ENCODE peak calls at places on chromosomes 1 and 21, in five cellular contexts. One of them, this sample, is unnamed.

GRCh38 chr21:39799178-39799577 is 54.2 kb downstream of the IGSF5 start:
- DNase-seq in neural progenitor cell: no peak
- DNase-seq in MM.1S: no peak
- DNase-seq in SK-N-SH: no peak
- DNase-seq in HCT116: no peak
- DNase-seq in this sample: no peak

GRCh38 chr1:27970401-27970800 is 10.6 kb downstream of the XKR8 start:
- DNase-seq in neural progenitor cell: no peak
- DNase-seq in MM.1S: no peak
- DNase-seq in SK-N-SH: no peak
- DNase-seq in HCT116: no peak
- DNase-seq in this sample: peak; percentile 41

GRCh38 chr1:158818991-158819405 is 12.2 kb upstream of the MNDA start:
- DNase-seq in MM.1S: peak; percentile 22
- DNase-seq in HCT116: no peak
- DNase-seq in SK-N-SH: no peak
- DNase-seq in neural progenitor cell: no peak
- DNase-seq in this sample: no peak

GRCh38 chr1:115680730-115681111 is 39.0 kb downstream of the VANGL1 start:
- DNase-seq in HCT116: no peak
- DNase-seq in neural progenitor cell: no peak
- DNase-seq in SK-N-SH: no peak
- DNase-seq in MM.1S: no peak
- DNase-seq in this sample: no peak

GRCh38 chr1:247089616-247090375 is 11.2 kb upstream of the ZNF670 start:
- DNase-seq in neural progenitor cell: peak; percentile 25
- DNase-seq in MM.1S: no peak
- DNase-seq in HCT116: no peak
- DNase-seq in SK-N-SH: no peak
- DNase-seq in this sample: no peak

GRCh38 chr1:27563407-27564263 is 40.3 kb downstream of the AHDC1 start:
- DNase-seq in HCT116: no peak
- DNase-seq in SK-N-SH: no peak
- DNase-seq in neural progenitor cell: no peak
- DNase-seq in MM.1S: no peak
- DNase-seq in this sample: peak; percentile 70

GRCh38 chr1:183277821-183278735 is 92.0 kb downstream of the LAMC2 start:
- DNase-seq in neural progenitor cell: no peak
- DNase-seq in MM.1S: no peak
- DNase-seq in SK-N-SH: no peak
- DNase-seq in HCT116: no peak
- DNase-seq in this sample: no peak

GRCh38 chr1:163315773-163316374 is 5.9 kb upstream of the NUF2 start:
- DNase-seq in HCT116: no peak
- DNase-seq in neural progenitor cell: peak; percentile 67
- DNase-seq in SK-N-SH: peak; percentile 12
- DNase-seq in MM.1S: peak; percentile 61
- DNase-seq in this sample: peak; percentile 68

GRCh38 chr1:207514890-207515289 is 18.9 kb downstream of the CR1 start:
- DNase-seq in HCT116: no peak
- DNase-seq in SK-N-SH: no peak
- DNase-seq in neural progenitor cell: no peak
- DNase-seq in MM.1S: peak; percentile 18
- DNase-seq in this sample: no peak

GRCh38 chr1:244917271-244917670 is 52.9 kb upstream of the HNRNPU start:
- DNase-seq in SK-N-SH: no peak
- DNase-seq in neural progenitor cell: no peak
- DNase-seq in MM.1S: no peak
- DNase-seq in HCT116: no peak
- DNase-seq in this sample: no peak
- H3K9ac ChIP-seq in SK-N-SH: no peak overlapping the region
- H3K9ac ChIP-seq in neural progenitor cell: no peak overlapping the region
- H3K9ac ChIP-seq in MM.1S: no peak overlapping the region
- H3K9ac ChIP-seq in HCT116: no peak overlapping the region
- H3K9ac ChIP-seq in this sample: no peak overlapping the region

GRCh38 chr1:13662498-13662897 is 37.5 kb upstream of the PRDM2 start:
- DNase-seq in HCT116: no peak
- DNase-seq in SK-N-SH: no peak
- DNase-seq in MM.1S: no peak
- DNase-seq in neural progenitor cell: no peak
- DNase-seq in this sample: peak; percentile 54

GRCh38 chr1:13663969-13664368 is 36.0 kb upstream of the PRDM2 start:
- DNase-seq in HCT116: no peak
- DNase-seq in SK-N-SH: no peak
- DNase-seq in MM.1S: no peak
- DNase-seq in neural progenitor cell: no peak
- DNase-seq in this sample: no peak

GRCh38 chr1:13664451-13664850 is 35.5 kb upstream of the PRDM2 start:
- DNase-seq in neural progenitor cell: no peak
- DNase-seq in HCT116: no peak
- DNase-seq in MM.1S: no peak
- DNase-seq in SK-N-SH: no peak
- DNase-seq in this sample: peak; percentile 30

GRCh38 chr1:13666317-13666716 is 33.7 kb upstream of the PRDM2 start:
- DNase-seq in SK-N-SH: no peak
- DNase-seq in HCT116: no peak
- DNase-seq in neural progenitor cell: no peak
- DNase-seq in MM.1S: no peak
- DNase-seq in this sample: no peak

DNA sequence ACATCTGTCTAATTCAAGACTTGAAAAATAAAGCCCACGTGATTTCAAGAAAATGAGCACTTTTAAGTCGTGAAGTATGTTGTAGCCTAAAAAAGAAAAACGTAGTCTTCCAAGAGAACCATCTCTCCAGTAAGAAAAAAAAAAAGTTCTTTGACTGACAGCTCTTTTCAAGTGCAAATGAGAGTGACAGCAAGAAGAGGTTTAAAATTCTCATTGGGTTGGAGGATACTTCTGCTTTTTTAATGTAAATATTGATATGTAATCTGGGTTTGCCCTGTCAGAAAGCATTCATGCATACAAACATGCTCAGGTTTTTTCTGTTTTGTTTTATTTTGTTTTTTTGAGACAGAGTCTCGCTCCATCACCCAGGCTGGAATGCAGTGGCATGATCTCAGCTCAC is 32.3 kb upstream of the PRDM2 start:
- DNase-seq in HCT116: no peak
- DNase-seq in MM.1S: no peak
- DNase-seq in SK-N-SH: no peak
- DNase-seq in neural progenitor cell: no peak
- DNase-seq in this sample: no peak
- TF ChIP-seq EZH2phosphoT487 in HCT116: no peak
- TF ChIP-seq EZH2phosphoT487 in MM.1S: no peak
- TF ChIP-seq EZH2phosphoT487 in SK-N-SH: no peak
- TF ChIP-seq EZH2phosphoT487 in neural progenitor cell: no peak
- TF ChIP-seq EZH2phosphoT487 in this sample: no peak

GRCh38 chr1:42776499-42776898 is 8.3 kb upstream of the TMEM269 start:
- DNase-seq in MM.1S: no peak
- DNase-seq in neural progenitor cell: no peak
- DNase-seq in HCT116: no peak
- DNase-seq in SK-N-SH: no peak
- DNase-seq in this sample: no peak
- TF ChIP-seq CTCF in MM.1S: no peak
- TF ChIP-seq CTCF in neural progenitor cell: no peak
- TF ChIP-seq CTCF in HCT116: no peak
- TF ChIP-seq CTCF in SK-N-SH: no peak
- TF ChIP-seq CTCF in this sample: no peak

GRCh38 chr1:54409156-54410142 is 3.3 kb upstream of the SSBP3 start:
- DNase-seq in SK-N-SH: no peak
- DNase-seq in HCT116: no peak
- DNase-seq in MM.1S: peak; percentile 81
- DNase-seq in neural progenitor cell: no peak
- DNase-seq in this sample: no peak
- H3K9ac ChIP-seq in SK-N-SH: no peak overlapping the region
- H3K9ac ChIP-seq in HCT116: no peak overlapping the region
- H3K9ac ChIP-seq in MM.1S: peak overlapping the region; percentile 13
- H3K9ac ChIP-seq in neural progenitor cell: no peak overlapping the region
- H3K9ac ChIP-seq in this sample: no peak overlapping the region

DNA sequence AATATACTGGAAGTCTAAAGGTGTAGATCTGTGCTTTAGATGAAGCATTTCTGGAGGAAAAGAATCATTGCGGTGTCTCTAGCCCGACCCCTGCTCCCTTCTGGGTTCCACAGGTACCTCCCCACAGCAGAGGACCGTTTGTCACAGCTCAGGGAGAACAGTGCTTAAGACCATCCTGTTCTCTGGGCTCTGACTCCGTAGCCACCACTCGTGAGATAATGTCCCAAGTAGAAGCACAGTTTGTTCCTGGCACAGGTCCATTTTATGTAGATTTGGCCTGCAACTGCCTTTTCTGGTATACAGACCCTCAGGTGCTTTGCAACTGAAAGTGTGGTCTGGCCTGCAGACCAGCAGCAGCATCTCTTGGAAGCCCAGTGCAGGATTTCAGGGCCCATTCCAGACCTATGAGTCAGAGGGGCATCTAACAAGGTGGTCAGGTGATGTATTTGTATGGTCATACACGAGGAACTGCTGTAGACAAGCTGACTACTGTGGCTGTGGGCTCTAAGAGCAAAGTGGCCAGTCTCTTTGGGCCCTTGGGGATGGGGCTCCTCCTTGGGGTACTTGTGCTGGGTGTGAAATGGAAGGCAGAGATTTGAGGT is 28.3 kb upstream of the TMEM125 start:
- DNase-seq in HCT116: no peak
- DNase-seq in MM.1S: no peak
- DNase-seq in SK-N-SH: no peak
- DNase-seq in neural progenitor cell: no peak
- DNase-seq in this sample: peak; percentile 84
- TF ChIP-seq EZH2phosphoT487 in HCT116: no peak
- TF ChIP-seq EZH2phosphoT487 in MM.1S: no peak
- TF ChIP-seq EZH2phosphoT487 in SK-N-SH: no peak
- TF ChIP-seq EZH2phosphoT487 in neural progenitor cell: no peak
- TF ChIP-seq EZH2phosphoT487 in this sample: no peak

GRCh38 chr1:234979316-234980223 is 149.1 kb downstream of the TOMM20 start:
- DNase-seq in HCT116: no peak
- DNase-seq in SK-N-SH: no peak
- DNase-seq in MM.1S: no peak
- DNase-seq in neural progenitor cell: no peak
- DNase-seq in this sample: no peak

GRCh38 chr1:234980224-234980656 is 148.4 kb downstream of the TOMM20 start:
- DNase-seq in HCT116: no peak
- DNase-seq in SK-N-SH: no peak
- DNase-seq in MM.1S: no peak
- DNase-seq in neural progenitor cell: no peak
- DNase-seq in this sample: peak; percentile 44

GRCh38 chr1:234977891-234978396 is 150.7 kb downstream of the TOMM20 start:
- DNase-seq in SK-N-SH: no peak
- DNase-seq in neural progenitor cell: no peak
- DNase-seq in MM.1S: no peak
- DNase-seq in HCT116: no peak
- DNase-seq in this sample: no peak

GRCh38 chr1:234976880-234977680 is 151.6 kb downstream of the TOMM20 start:
- DNase-seq in SK-N-SH: no peak
- DNase-seq in HCT116: no peak
- DNase-seq in MM.1S: no peak
- DNase-seq in neural progenitor cell: no peak
- DNase-seq in this sample: no peak

GRCh38 chr1:234978397-234979291 is 150.0 kb downstream of the TOMM20 start:
- DNase-seq in HCT116: peak; percentile 63
- DNase-seq in SK-N-SH: peak; percentile 60
- DNase-seq in neural progenitor cell: no peak
- DNase-seq in MM.1S: peak; percentile 80
- DNase-seq in this sample: peak; percentile 60
- TF ChIP-seq CTCF in HCT116: no peak
- TF ChIP-seq CTCF in SK-N-SH: no peak
- TF ChIP-seq CTCF in neural progenitor cell: peak; percentile 9
- TF ChIP-seq CTCF in MM.1S: peak; percentile 17
- TF ChIP-seq CTCF in this sample: no peak

GRCh38 chr1:214316597-214316996 is 35.6 kb downstream of the SMYD2 start:
- DNase-seq in neural progenitor cell: peak; percentile 34
- DNase-seq in HCT116: no peak
- DNase-seq in MM.1S: no peak
- DNase-seq in SK-N-SH: no peak
- DNase-seq in this sample: peak; percentile 67

GRCh38 chr1:214318356-214318755 is 37.4 kb downstream of the SMYD2 start:
- DNase-seq in neural progenitor cell: no peak
- DNase-seq in MM.1S: no peak
- DNase-seq in SK-N-SH: no peak
- DNase-seq in HCT116: no peak
- DNase-seq in this sample: no peak

GRCh38 chr1:214318956-214319355 is 38.0 kb downstream of the SMYD2 start:
- DNase-seq in HCT116: no peak
- DNase-seq in SK-N-SH: no peak
- DNase-seq in neural progenitor cell: no peak
- DNase-seq in MM.1S: no peak
- DNase-seq in this sample: no peak

GRCh38 chr1:214317300-214317699 is 36.3 kb downstream of the SMYD2 start:
- DNase-seq in HCT116: no peak
- DNase-seq in MM.1S: no peak
- DNase-seq in neural progenitor cell: no peak
- DNase-seq in SK-N-SH: no peak
- DNase-seq in this sample: no peak

GRCh38 chr1:214317734-214318133 is 36.8 kb downstream of the SMYD2 start:
- DNase-seq in MM.1S: no peak
- DNase-seq in neural progenitor cell: no peak
- DNase-seq in HCT116: no peak
- DNase-seq in SK-N-SH: no peak
- DNase-seq in this sample: no peak
- H3K9ac ChIP-seq in MM.1S: no peak overlapping the region
- H3K9ac ChIP-seq in neural progenitor cell: no peak overlapping the region
- H3K9ac ChIP-seq in HCT116: no peak overlapping the region
- H3K9ac ChIP-seq in SK-N-SH: no peak overlapping the region
- H3K9ac ChIP-seq in this sample: no peak overlapping the region

GRCh38 chr1:55214214-55214902 is 806 bp downstream of the USP24 start:
- DNase-seq in SK-N-SH: peak; percentile 82
- DNase-seq in neural progenitor cell: peak; percentile 80
- DNase-seq in HCT116: no peak
- DNase-seq in MM.1S: no peak
- DNase-seq in this sample: peak; percentile 40
- TF ChIP-seq EZH2phosphoT487 in SK-N-SH: no peak
- TF ChIP-seq EZH2phosphoT487 in neural progenitor cell: no peak
- TF ChIP-seq EZH2phosphoT487 in HCT116: no peak
- TF ChIP-seq EZH2phosphoT487 in MM.1S: no peak
- TF ChIP-seq EZH2phosphoT487 in this sample: no peak

This sample was measured in PC-3.